ENCODE peak calls at places on chromosomes 2 and 18, in seven cellular contexts. Z is IMR-90, G is mesenchymal stem cell, B is H1, H is H9, S is trophoblast cell, O is neuronal stem cell. M is an unnamed sample.

GRCh38 chr2:60958800-60959199 is 58.7 kb upstream of the PEX13 start:
- DNase-seq in O (no peak), B (no peak), H (no peak), G (peak), S (peak), Z (peak), M (no peak)

GRCh38 chr2:192140236-192140839 is 54.4 kb downstream of the TMEFF2 start:
- DNase-seq in S (no peak), B (no peak), O (no peak), G (no peak), Z (no peak), H (no peak), M (no peak)

GRCh38 chr2:28292491-28292890 is 100.2 kb upstream of the FOSL2 start:
- DNase-seq in B (no peak), G (peak), H (no peak), Z (peak), S (no peak), O (no peak), M (no peak)

GRCh38 chr2:201218780-201219179 is 35.8 kb downstream of the CASP10 start:
- DNase-seq in O (no peak), G (no peak), H (no peak), Z (peak), B (no peak), S (no peak), M (no peak)

GRCh38 chr2:166181813-166182154 is 54.0 kb upstream of the SCN1A start:
- DNase-seq in G (no peak), Z (no peak), O (no peak), S (no peak), B (no peak), H (no peak), M (no peak)

GRCh38 chr18:78558948-78559347 is 420.7 kb upstream of the SALL3 start:
- DNase-seq in O (no peak), G (no peak), Z (no peak), B (no peak), S (no peak), H (no peak), M (no peak)

GRCh38 chr2:136909777-136910176 is 144.4 kb downstream of the THSD7B start:
- DNase-seq in B (no peak), Z (no peak), S (no peak), H (no peak), G (no peak), O (no peak), M (peak)

GRCh38 chr2:96436961-96437360 is 68.2 kb downstream of the NEURL3 start:
- DNase-seq in B (no peak), G (no peak), H (no peak), S (no peak), O (no peak), Z (no peak), M (no peak)

GRCh38 chr2:238974510-238975166 is 126.8 kb downstream of the TWIST2 start:
- DNase-seq in B (peak), H (peak), G (peak), S (no peak), Z (peak), O (no peak), M (peak)

GRCh38 chr18:12783524-12783923 is 80.7 kb downstream of the PSMG2 start:
- DNase-seq in O (no peak), B (no peak), H (no peak), G (no peak), Z (no peak), S (no peak), M (no peak)

GRCh38 chr2:180848393-180848792 is 132.0 kb upstream of the UBE2E3 start:
- DNase-seq in O (no peak), B (no peak), H (no peak), Z (no peak), S (peak), G (no peak), M (no peak)

GRCh38 chr18:23314672-23315071 is 138.4 kb upstream of the RIOK3 start:
- DNase-seq in S (no peak), Z (no peak), B (no peak), G (no peak), O (no peak), H (no peak), M (no peak)

GRCh38 chr18:40355701-40356100 is 1599.3 kb upstream of the PIK3C3 start:
- DNase-seq in H (no peak), B (no peak), G (no peak), O (no peak), Z (peak), S (no peak), M (no peak)

GRCh38 chr2:238397381-238397780 is 29.3 kb upstream of the ASB1 start:
- DNase-seq in Z (no peak), S (no peak), H (no peak), O (no peak), G (no peak), B (no peak), M (no peak)

GRCh38 chr2:64404002-64404731 is 49.8 kb upstream of the LGALSL start:
- DNase-seq in B (peak), G (peak), H (peak), S (no peak), Z (peak), O (peak), M (peak)

GRCh38 chr2:58677763-58678162 is 436.6 kb upstream of the FANCL start:
- DNase-seq in G (no peak), Z (no peak), H (no peak), B (no peak), O (no peak), S (no peak), M (no peak)

GRCh38 chr2:238513346-238513745 is 86.6 kb downstream of the ASB1 start:
- DNase-seq in O (peak), S (peak), B (no peak), H (peak), G (peak), Z (peak), M (peak)

GRCh38 chr2:221629478-221629877 is 57.4 kb upstream of the EPHA4 start:
- DNase-seq in H (no peak), O (no peak), B (no peak), Z (peak), G (peak), S (peak), M (peak)

GRCh38 chr2:182259629-182260150 is 167.1 kb downstream of the PDE1A start:
- DNase-seq in Z (peak), G (no peak), O (no peak), B (no peak), H (no peak), S (no peak), M (no peak)

DNA sequence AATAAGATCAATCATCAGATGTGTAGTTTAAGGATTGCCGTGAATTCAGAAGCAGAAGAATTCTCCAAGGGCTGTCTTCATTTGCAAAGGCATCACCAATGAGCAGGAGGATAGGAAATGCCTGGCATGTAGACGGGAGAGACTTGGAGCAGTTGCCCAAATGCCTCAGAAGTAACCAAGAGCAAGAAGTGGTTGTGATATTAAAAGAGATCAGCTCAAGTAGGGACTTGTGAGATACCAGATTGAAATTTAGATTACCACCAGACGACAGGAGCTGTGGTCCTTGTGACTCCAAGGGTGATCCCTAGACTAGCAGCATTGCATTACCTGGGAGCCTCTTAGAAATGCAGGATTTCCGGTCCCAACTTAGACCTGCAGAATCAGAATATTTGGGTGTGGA is 228.6 kb upstream of the EPAS1 start:
- DNase-seq in G (no peak), Z (peak), B (no peak), H (no peak), S (peak), O (no peak), M (no peak)
- H4K8ac ChIP-seq in G (no peak), Z (peak), B (no peak), H (no peak), S (peak), O (no peak), M (no peak)

GRCh38 chr2:11186145-11186544 is 30.9 kb downstream of the SLC66A3 start:
- DNase-seq in S (no peak), G (no peak), H (no peak), B (no peak), Z (no peak), O (no peak), M (no peak)
- H4K8ac ChIP-seq in S (no peak), G (no peak), H (no peak), B (no peak), Z (no peak), O (no peak), M (no peak)

GRCh38 chr2:241268716-241269445 is 46.6 kb downstream of the HDLBP start:
- DNase-seq in B (no peak), Z (peak), O (no peak), G (peak), H (peak), S (peak), M (peak)

GRCh38 chr2:241268306-241268705 is 47.2 kb downstream of the HDLBP start:
- DNase-seq in G (no peak), S (no peak), H (peak), O (no peak), Z (no peak), B (no peak), M (no peak)

GRCh38 chr2:241265506-241265905 is 50.0 kb downstream of the HDLBP start:
- DNase-seq in B (no peak), H (peak), O (no peak), G (no peak), Z (no peak), S (no peak), M (no peak)

GRCh38 chr2:241269707-241270520 is 45.6 kb downstream of the HDLBP start:
- DNase-seq in G (no peak), S (peak), Z (no peak), H (peak), B (no peak), O (no peak), M (no peak)

GRCh38 chr2:241267249-241268067 is 48.0 kb downstream of the HDLBP start:
- DNase-seq in B (no peak), H (peak), S (no peak), G (no peak), O (no peak), Z (no peak), M (no peak)
- H4K8ac ChIP-seq in B (no peak), H (no peak), S (no peak), G (no peak), O (no peak), Z (no peak), M (no peak)

GRCh38 chr2:18473241-18473841 is 87.1 kb downstream of the RDH14 start:
- DNase-seq in Z (peak), S (no peak), O (no peak), H (no peak), G (peak), B (no peak), M (peak)
- H4K8ac ChIP-seq in Z (peak), S (no peak), O (no peak), H (no peak), G (no peak), B (no peak), M (no peak)

GRCh38 chr2:85734015-85734414 is 19.8 kb upstream of the ATOH8 start:
- DNase-seq in H (no peak), Z (no peak), S (no peak), B (no peak), G (no peak), O (no peak), M (no peak)
- H4K8ac ChIP-seq in H (no peak), Z (no peak), S (no peak), B (peak), G (no peak), O (no peak), M (no peak)

GRCh38 chr2:156175946-156176345 is 156.6 kb downstream of the NR4A2 start:
- DNase-seq in G (no peak), Z (no peak), H (no peak), B (no peak), S (no peak), O (no peak), M (no peak)
- H4K8ac ChIP-seq in G (no peak), Z (no peak), H (no peak), B (no peak), S (no peak), O (no peak), M (no peak)